ENCODE peak calls at places on chromosomes 3 and 15, in ten cellular contexts. P is WTC11; O is ovary; Y is H4; H is GM12878; U is T-helper 1 cell; D is cardiac fibroblast; N is activated naive CD4-positive, alpha-beta T cell treated with anti-CD3 and anti-CD28 coated beads for 36 hours; X is amygdala; T is G401. G is an unnamed sample.

GRCh38 chr3:142929109-142929508 is 34.4 kb downstream of the PAQR9 start:
- DNase-seq in U (no peak), O (no peak), N (peak; percentile 65), D (peak; percentile 66), H (no peak), Y (peak; percentile 61), X (no peak), P (peak; percentile 71), T (peak; percentile 5), G (peak; percentile 53)

GRCh38 chr3:171323934-171324535 is 136.2 kb downstream of the TNIK start:
- DNase-seq in U (no peak), P (no peak), O (no peak), N (no peak), H (no peak), D (peak; percentile 84), T (no peak), X (no peak), Y (no peak), G (peak; percentile 43)

GRCh38 chr3:198107840-198108734 is 148.1 kb downstream of the LMLN start:
- DNase-seq in Y (peak; percentile 85), O (no peak), X (no peak), N (no peak), U (no peak), T (no peak), H (no peak), P (no peak), D (no peak), G (peak; percentile 31)

GRCh38 chr3:38574411-38575278 is 74.8 kb downstream of the SCN5A start:
- DNase-seq in N (no peak), P (no peak), O (no peak), U (no peak), Y (no peak), H (no peak), T (no peak), X (no peak), D (peak; percentile 31), G (no peak)

GRCh38 chr3:197501879-197502620 is 53.7 kb downstream of the BDH1 start:
- DNase-seq in P (peak; percentile 81), U (no peak), T (peak; percentile 82), Y (peak; percentile 91), N (peak; percentile 73), X (peak; percentile 62), O (no peak), H (peak; percentile 57), D (peak; percentile 87), G (peak; percentile 92)

GRCh38 chr15:63896336-63897115 is 62.8 kb upstream of the HERC1 start:
- DNase-seq in X (no peak), T (no peak), P (no peak), Y (peak; percentile 72), N (peak; percentile 15), U (no peak), D (peak; percentile 56), O (peak; percentile 38), H (peak; percentile 90), G (peak; percentile 72)

GRCh38 chr15:63077952-63078351 is 35.4 kb downstream of the TPM1 start:
- DNase-seq in H (no peak), U (no peak), D (no peak), P (no peak), T (no peak), O (no peak), N (no peak), X (no peak), Y (no peak), G (no peak)

GRCh38 chr3:134364061-134364935 is 9.9 kb downstream of the AMOTL2 start:
- DNase-seq in N (peak; percentile 62), T (peak; percentile 54), D (peak; percentile 98), H (no peak), P (peak; percentile 96), O (peak; percentile 97), U (no peak), X (peak; percentile 78), Y (peak; percentile 94), G (peak; percentile 98)

GRCh38 chr3:63763156-63763555 is 55.9 kb upstream of the C3orf49 start:
- DNase-seq in H (no peak), O (no peak), X (no peak), P (no peak), T (no peak), N (no peak), Y (no peak), D (peak; percentile 9), U (no peak), G (peak; percentile 43)

GRCh38 chr15:98865397-98866339 is 141.9 kb downstream of the PGPEP1L start:
- DNase-seq in Y (peak; percentile 70), O (peak; percentile 89), N (peak; percentile 71), D (peak; percentile 82), T (peak; percentile 42), H (no peak), U (peak; percentile 48), P (peak; percentile 85), X (peak; percentile 64), G (peak; percentile 96)

GRCh38 chr3:185865277-185865676 is 40.4 kb upstream of the IGF2BP2 start:
- DNase-seq in N (no peak), Y (no peak), U (no peak), T (peak; percentile 33), D (no peak), X (no peak), O (no peak), H (no peak), P (no peak), G (no peak)

GRCh38 chr3:166187237-166187636 is 350.0 kb upstream of the BCHE start:
- DNase-seq in P (no peak), O (no peak), D (no peak), U (no peak), N (no peak), H (no peak), T (no peak), Y (no peak), X (no peak), G (no peak)

GRCh38 chr3:120450914-120451669 is at the start of gene FSTL1:
- DNase-seq in D (peak; percentile 70), N (no peak), H (no peak), U (no peak), O (peak; percentile 83), P (peak; percentile 79), Y (peak; percentile 43), X (peak; percentile 9), T (no peak), G (peak; percentile 84)

GRCh38 chr3:45499529-45499928 is 95.0 kb upstream of the LIMD1 start:
- DNase-seq in D (peak; percentile 77), N (no peak), T (peak; percentile 62), P (no peak), H (no peak), Y (no peak), X (no peak), O (no peak), U (no peak), G (no peak)

GRCh38 chr15:22892333-22892732 is 53.9 kb downstream of the NIPA2 start:
- DNase-seq in O (no peak), P (no peak), H (no peak), U (no peak), D (no peak), N (no peak), Y (no peak), T (no peak), X (no peak), G (no peak)

GRCh38 chr3:31125413-31126020 is 231.1 kb upstream of the GADL1 start:
- DNase-seq in U (no peak), P (no peak), O (no peak), Y (no peak), N (no peak), T (no peak), X (no peak), H (no peak), D (no peak), G (no peak)

GRCh38 chr15:68096099-68096498 is 42.0 kb downstream of the PIAS1 start:
- DNase-seq in D (no peak), P (no peak), Y (no peak), O (no peak), N (no peak), X (no peak), H (no peak), U (no peak), T (no peak), G (no peak)

GRCh38 chr15:80480909-80481308 is 76.7 kb downstream of the ARNT2 start:
- DNase-seq in X (no peak), D (peak; percentile 94), T (peak; percentile 68), O (peak; percentile 78), H (no peak), U (no peak), Y (peak; percentile 38), P (no peak), N (no peak), G (peak; percentile 90)

GRCh38 chr3:14431928-14432834 is 29.8 kb downstream of the SLC6A6 start:
- DNase-seq in X (peak; percentile 87), T (no peak), Y (peak; percentile 94), U (peak; percentile 92), N (peak; percentile 98), P (no peak), O (no peak), D (peak; percentile 77), H (peak; percentile 90), G (peak; percentile 94)

GRCh38 chr3:177483182-177483967 is 286.1 kb upstream of the TBL1XR1 start:
- DNase-seq in Y (no peak), O (no peak), D (no peak), H (no peak), T (no peak), P (peak; percentile 26), N (no peak), U (no peak), X (no peak), G (peak; percentile 26)

GRCh38 chr3:12227833-12228232 is 61.0 kb upstream of the PPARG start:
- DNase-seq in Y (peak; percentile 92), P (no peak), D (peak; percentile 77), X (no peak), H (no peak), N (no peak), T (no peak), O (no peak), U (no peak), G (peak; percentile 70)

GRCh38 chr3:174365796-174366195 is 493.3 kb upstream of the NAALADL2 start:
- DNase-seq in X (no peak), D (no peak), Y (no peak), N (no peak), P (no peak), O (no peak), H (no peak), U (no peak), T (no peak), G (no peak)